ENCODE peak calls at places on chromosomes 5 and 9, in four cellular contexts. One of them, this sample, is unnamed.

GRCh38 chr9:125732562-125732961 is 14.6 kb upstream of the PBX3 start:
- DNase-seq in 8988T: no peak
- DNase-seq in GF-D8: no peak
- DNase-seq in mesenteric fat pad: no peak
- DNase-seq in this sample: no peak

GRCh38 chr5:143890475-143890874 is 78.5 kb downstream of the HMHB1 start:
- DNase-seq in 8988T: no peak
- DNase-seq in GF-D8: no peak
- DNase-seq in mesenteric fat pad: no peak
- DNase-seq in this sample: no peak

GRCh38 chr5:141926434-141926833 is 2.8 kb downstream of the DELE1 start:
- DNase-seq in 8988T: no peak
- DNase-seq in GF-D8: no peak
- DNase-seq in mesenteric fat pad: no peak
- DNase-seq in this sample: no peak

GRCh38 chr5:164860896-164861295 is 1355.5 kb downstream of the MAT2B start:
- DNase-seq in 8988T: no peak
- DNase-seq in GF-D8: no peak
- DNase-seq in mesenteric fat pad: no peak
- DNase-seq in this sample: no peak

GRCh38 chr9:37899041-37899440 is 4.9 kb downstream of the SLC25A51 start:
- DNase-seq in 8988T: no peak
- DNase-seq in GF-D8: no peak
- DNase-seq in mesenteric fat pad: no peak
- DNase-seq in this sample: no peak

GRCh38 chr5:95643152-95643551 is 3.4 kb upstream of the RFESD start:
- DNase-seq in 8988T: no peak
- DNase-seq in GF-D8: no peak
- DNase-seq in mesenteric fat pad: no peak
- DNase-seq in this sample: no peak

GRCh38 chr9:78620764-78621163 is 323.8 kb downstream of the PSAT1 start:
- DNase-seq in 8988T: no peak
- DNase-seq in GF-D8: no peak
- DNase-seq in mesenteric fat pad: no peak
- DNase-seq in this sample: no peak

GRCh38 chr5:104512063-104512798 is 949.6 kb upstream of the NUDT12 start:
- DNase-seq in 8988T: no peak
- DNase-seq in GF-D8: no peak
- DNase-seq in mesenteric fat pad: no peak
- DNase-seq in this sample: no peak

GRCh38 chr5:143922718-143923117 is 110.8 kb downstream of the HMHB1 start:
- DNase-seq in 8988T: no peak
- DNase-seq in GF-D8: no peak
- DNase-seq in mesenteric fat pad: no peak
- DNase-seq in this sample: no peak

GRCh38 chr5:128349044-128349629 is 188.9 kb downstream of the FBN2 start:
- DNase-seq in 8988T: no peak
- DNase-seq in GF-D8: no peak
- DNase-seq in mesenteric fat pad: no peak
- DNase-seq in this sample: no peak

GRCh38 chr5:15105799-15106393 is 234.3 kb upstream of the ANKH start:
- DNase-seq in 8988T: peak
- DNase-seq in GF-D8: no peak
- DNase-seq in mesenteric fat pad: no peak
- DNase-seq in this sample: peak

GRCh38 chr5:115571441-115571878 is 26.9 kb upstream of the FEM1C start:
- DNase-seq in 8988T: no peak
- DNase-seq in GF-D8: no peak
- DNase-seq in mesenteric fat pad: no peak
- DNase-seq in this sample: no peak

GRCh38 chr9:97768731-97769130 is 71.6 kb upstream of the XPA start:
- DNase-seq in 8988T: no peak
- DNase-seq in GF-D8: no peak
- DNase-seq in mesenteric fat pad: no peak
- DNase-seq in this sample: no peak

GRCh38 chr9:19431361-19432171 is 22.8 kb downstream of the ACER2 start:
- DNase-seq in 8988T: no peak
- DNase-seq in GF-D8: no peak
- DNase-seq in mesenteric fat pad: no peak
- DNase-seq in this sample: no peak

GRCh38 chr9:2489838-2490314 is 131.7 kb upstream of the VLDLR start:
- DNase-seq in 8988T: no peak
- DNase-seq in GF-D8: no peak
- DNase-seq in mesenteric fat pad: no peak
- DNase-seq in this sample: no peak

GRCh38 chr9:83299556-83299955 is 236.6 kb upstream of the RASEF start:
- DNase-seq in 8988T: no peak
- DNase-seq in GF-D8: no peak
- DNase-seq in mesenteric fat pad: no peak
- DNase-seq in this sample: no peak

GRCh38 chr5:81125959-81126358 is 107.2 kb upstream of the CKMT2 start:
- DNase-seq in 8988T: no peak
- DNase-seq in GF-D8: no peak
- DNase-seq in mesenteric fat pad: no peak
- DNase-seq in this sample: peak

GRCh38 chr5:68285857-68286611 is 70.5 kb downstream of the PIK3R1 start:
- DNase-seq in 8988T: no peak
- DNase-seq in GF-D8: no peak
- DNase-seq in mesenteric fat pad: no peak
- DNase-seq in this sample: no peak

GRCh38 chr9:81787747-81788632 is 98.6 kb upstream of the TLE1 start:
- DNase-seq in 8988T: no peak
- DNase-seq in GF-D8: no peak
- DNase-seq in mesenteric fat pad: no peak
- DNase-seq in this sample: peak

GRCh38 chr9:120692901-120693573 is 21.2 kb downstream of the MEGF9 start:
- DNase-seq in 8988T: no peak
- DNase-seq in GF-D8: peak
- DNase-seq in mesenteric fat pad: no peak
- DNase-seq in this sample: no peak

GRCh38 chr9:127437497-127438264 is 13.5 kb downstream of the ZNF79 start:
- DNase-seq in 8988T: no peak
- DNase-seq in GF-D8: no peak
- DNase-seq in mesenteric fat pad: no peak
- DNase-seq in this sample: no peak

GRCh38 chr5:135205616-135206349 is 171.8 kb upstream of the PITX1 start:
- DNase-seq in 8988T: no peak
- DNase-seq in GF-D8: no peak
- DNase-seq in mesenteric fat pad: peak
- DNase-seq in this sample: no peak

GRCh38 chr5:163718256-163718655 is 212.8 kb downstream of the MAT2B start:
- DNase-seq in 8988T: no peak
- DNase-seq in GF-D8: no peak
- DNase-seq in mesenteric fat pad: no peak
- DNase-seq in this sample: no peak

GRCh38 chr9:37511006-37511714 is 25.4 kb downstream of the POLR1E start:
- DNase-seq in 8988T: peak
- DNase-seq in GF-D8: no peak
- DNase-seq in mesenteric fat pad: no peak
- DNase-seq in this sample: peak

GRCh38 chr9:91101598-91102168 is 260.0 kb downstream of the AUH start:
- DNase-seq in 8988T: no peak
- DNase-seq in GF-D8: no peak
- DNase-seq in mesenteric fat pad: no peak
- DNase-seq in this sample: no peak

GRCh38 chr5:139275536-139276297 is 17.8 kb upstream of the MATR3 start:
- DNase-seq in 8988T: no peak
- DNase-seq in GF-D8: no peak
- DNase-seq in mesenteric fat pad: no peak
- DNase-seq in this sample: no peak

GRCh38 chr5:92835712-92836111 is 745.3 kb downstream of the NR2F1-AS1 start:
- DNase-seq in 8988T: no peak
- DNase-seq in GF-D8: no peak
- DNase-seq in mesenteric fat pad: no peak
- DNase-seq in this sample: no peak

GRCh38 chr5:171808951-171809350 is 23.3 kb downstream of the SMIM23 start:
- DNase-seq in 8988T: no peak
- DNase-seq in GF-D8: no peak
- DNase-seq in mesenteric fat pad: no peak
- DNase-seq in this sample: no peak

GRCh38 chr5:133753856-133754255 is 141.5 kb upstream of the FSTL4 start:
- DNase-seq in 8988T: no peak
- DNase-seq in GF-D8: no peak
- DNase-seq in mesenteric fat pad: no peak
- DNase-seq in this sample: no peak

GRCh38 chr5:107418902-107419301 is 251.8 kb downstream of the EFNA5 start:
- DNase-seq in 8988T: no peak
- DNase-seq in GF-D8: no peak
- DNase-seq in mesenteric fat pad: no peak
- DNase-seq in this sample: no peak

GRCh38 chr9:90307177-90307833 is 335.3 kb downstream of the DIRAS2 start:
- DNase-seq in 8988T: no peak
- DNase-seq in GF-D8: no peak
- DNase-seq in mesenteric fat pad: no peak
- DNase-seq in this sample: no peak

GRCh38 chr9:112711050-112711689 is 6.7 kb downstream of the INIP start:
- DNase-seq in 8988T: no peak
- DNase-seq in GF-D8: no peak
- DNase-seq in mesenteric fat pad: no peak
- DNase-seq in this sample: no peak

GRCh38 chr9:134723037-134723436 is 81.4 kb downstream of the COL5A1 start:
- DNase-seq in 8988T: no peak
- DNase-seq in GF-D8: no peak
- DNase-seq in mesenteric fat pad: no peak
- DNase-seq in this sample: no peak

GRCh38 chr9:135968083-135968476 is 6.9 kb upstream of the UBAC1 start:
- DNase-seq in 8988T: no peak
- DNase-seq in GF-D8: no peak
- DNase-seq in mesenteric fat pad: no peak
- DNase-seq in this sample: no peak

GRCh38 chr5:139445325-139446170 is 6.2 kb upstream of the DNAJC18 start:
- DNase-seq in 8988T: no peak
- DNase-seq in GF-D8: no peak
- DNase-seq in mesenteric fat pad: no peak
- DNase-seq in this sample: no peak

GRCh38 chr5:5209101-5209500 is 69.0 kb downstream of the ADAMTS16 start:
- DNase-seq in 8988T: no peak
- DNase-seq in GF-D8: no peak
- DNase-seq in mesenteric fat pad: no peak
- DNase-seq in this sample: no peak

This sample was measured in HuH-7.5.